ENCODE peak calls at places on chromosomes 16 and 17, in seven cellular contexts. R is pancreas, T is Peyer's patch, B is GM23248, G is RWPE1, F is mesenchymal stem cell, Z is adrenal gland. U is an unnamed sample.

GRCh38 chr16:50102046-50102756 is 36.4 kb downstream of the HEATR3 start:
- DNase-seq in R (no peak), T (no peak), B (peak; percentile 88), G (peak; percentile 36), F (peak; percentile 62), Z (no peak), U (no peak)

GRCh38 chr17:80790021-80790765 is 201.4 kb upstream of the CHMP6 start:
- DNase-seq in R (no peak), T (no peak), B (peak; percentile 5), G (no peak), F (peak; percentile 78), Z (no peak), U (no peak)

GRCh38 chr17:66817750-66818149 is 17.2 kb upstream of the CACNG5 start:
- DNase-seq in R (no peak), T (no peak), B (no peak), G (no peak), F (no peak), Z (no peak), U (no peak)

GRCh38 chr16:11133344-11133921 is 122.6 kb downstream of the SOCS1 start:
- DNase-seq in R (peak; percentile 79), T (peak; percentile 83), B (peak; percentile 99), G (peak; percentile 92), F (peak; percentile 96), Z (peak; percentile 92), U (peak; percentile 79)

GRCh38 chr16:10122546-10122945 is 59.7 kb downstream of the GRIN2A start:
- DNase-seq in R (no peak), T (no peak), B (peak; percentile 2), G (peak; percentile 12), F (peak; percentile 10), Z (no peak), U (no peak)

GRCh38 chr17:83062011-83062817 is 17.2 kb upstream of the METRNL start:
- DNase-seq in R (peak; percentile 10), T (peak; percentile 37), B (no peak), G (no peak), F (no peak), Z (no peak), U (no peak)

GRCh38 chr17:57874434-57875108 is 24.7 kb upstream of the MRPS23 start:
- DNase-seq in R (peak; percentile 51), T (peak; percentile 61), B (peak; percentile 98), G (no peak), F (peak; percentile 97), Z (peak; percentile 60), U (no peak)

GRCh38 chr17:29667969-29668368 is 45.3 kb upstream of the CORO6 start:
- DNase-seq in R (no peak), T (no peak), B (no peak), G (no peak), F (no peak), Z (no peak), U (no peak)

GRCh38 chr16:85206472-85207356 is 94.4 kb upstream of the CIBAR2 start:
- DNase-seq in R (peak; percentile 63), T (peak; percentile 59), B (peak; percentile 51), G (no peak), F (peak; percentile 86), Z (peak; percentile 62), U (peak; percentile 38)

GRCh38 chr16:68563631-68564366 is 24.7 kb downstream of the ZFP90 start:
- DNase-seq in R (no peak), T (no peak), B (peak; percentile 7), G (no peak), F (peak; percentile 5), Z (no peak), U (no peak)

GRCh38 chr17:45771473-45771959 is 12.6 kb upstream of the CRHR1 start:
- DNase-seq in R (no peak), T (no peak), B (no peak), G (no peak), F (no peak), Z (no peak), U (no peak)

GRCh38 chr17:72151565-72152391 is 31.0 kb downstream of the SOX9 start:
- DNase-seq in R (peak; percentile 60), T (no peak), B (peak; percentile 84), G (peak; percentile 54), F (peak; percentile 66), Z (peak; percentile 88), U (peak; percentile 85)

GRCh38 chr17:63497708-63498483 is 21.0 kb downstream of the ACE start:
- DNase-seq in R (no peak), T (no peak), B (no peak), G (no peak), F (peak; percentile 19), Z (no peak), U (no peak)

GRCh38 chr16:4612977-4613635 is 1.6 kb downstream of the UBALD1 start:
- DNase-seq in R (no peak), T (no peak), B (peak; percentile 36), G (peak; percentile 34), F (peak; percentile 14), Z (no peak), U (no peak)

GRCh38 chr17:66369830-66370229 is 67.4 kb downstream of the PRKCA start:
- DNase-seq in R (no peak), T (no peak), B (no peak), G (no peak), F (no peak), Z (no peak), U (no peak)

GRCh38 chr16:69301861-69302260 is 9.3 kb upstream of the VPS4A start:
- DNase-seq in R (no peak), T (no peak), B (no peak), G (no peak), F (no peak), Z (no peak), U (no peak)

GRCh38 chr16:66476328-66477027 is 49.4 kb downstream of the BEAN1 start:
- DNase-seq in R (no peak), T (peak; percentile 65), B (peak; percentile 27), G (no peak), F (peak; percentile 1), Z (no peak), U (no peak)

GRCh38 chr16:85586360-85587145 is 26.6 kb upstream of the GSE1 start:
- DNase-seq in R (no peak), T (no peak), B (peak; percentile 37), G (no peak), F (no peak), Z (no peak), U (no peak)

GRCh38 chr17:19768046-19768782 is 20.1 kb upstream of the ALDH3A1 start:
- DNase-seq in R (no peak), T (no peak), B (no peak), G (no peak), F (no peak), Z (no peak), U (no peak)

GRCh38 chr17:44655983-44656700 is at the start of gene MEIOC:
- DNase-seq in R (no peak), T (no peak), B (peak; percentile 17), G (peak; percentile 55), F (no peak), Z (no peak), U (no peak)

GRCh38 chr17:2050246-2050866 is 4.5 kb upstream of the HIC1 start:
- DNase-seq in R (peak; percentile 67), T (peak; percentile 79), B (peak; percentile 85), G (peak; percentile 71), F (peak; percentile 78), Z (peak; percentile 78), U (peak; percentile 62)

GRCh38 chr16:23607740-23608139 is 11.6 kb upstream of the NDUFAB1 start:
- DNase-seq in R (no peak), T (no peak), B (peak; percentile 58), G (no peak), F (no peak), Z (no peak), U (no peak)
- H3K27ac ChIP-seq in R (no peak overlapping the region), T (no peak overlapping the region), B (peak overlapping the region; percentile 45), G (no peak overlapping the region), F (peak overlapping the region; percentile 21), Z (no peak overlapping the region), U (no peak overlapping the region)

DNA sequence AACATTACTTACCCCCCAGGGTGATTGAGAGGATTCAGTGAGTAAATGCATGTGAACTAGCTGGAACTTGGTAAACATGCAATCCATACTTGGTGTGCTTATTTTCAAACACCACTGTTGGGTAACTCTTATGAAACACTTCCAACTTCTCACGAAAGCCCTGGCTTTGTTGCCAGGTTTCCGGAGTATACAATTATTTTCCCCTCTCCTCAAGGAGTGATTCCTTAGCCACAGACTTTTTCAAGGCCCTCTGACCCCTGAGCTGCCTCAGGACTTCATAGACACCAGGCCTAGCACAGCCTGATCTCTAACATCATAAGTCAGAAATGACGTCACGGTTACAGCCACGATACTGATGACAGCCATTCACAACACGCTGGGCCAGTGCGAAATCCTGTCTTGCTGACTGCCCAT is 27.6 kb downstream of the HSD17B2 start:
- DNase-seq in R (no peak), T (no peak), B (peak; percentile 80), G (no peak), F (peak; percentile 95), Z (no peak), U (no peak)
- H3K27ac ChIP-seq in R (no peak overlapping the region), T (no peak overlapping the region), B (peak overlapping the region; percentile 69), G (no peak overlapping the region), F (no peak overlapping the region), Z (no peak overlapping the region), U (no peak overlapping the region)

DNA sequence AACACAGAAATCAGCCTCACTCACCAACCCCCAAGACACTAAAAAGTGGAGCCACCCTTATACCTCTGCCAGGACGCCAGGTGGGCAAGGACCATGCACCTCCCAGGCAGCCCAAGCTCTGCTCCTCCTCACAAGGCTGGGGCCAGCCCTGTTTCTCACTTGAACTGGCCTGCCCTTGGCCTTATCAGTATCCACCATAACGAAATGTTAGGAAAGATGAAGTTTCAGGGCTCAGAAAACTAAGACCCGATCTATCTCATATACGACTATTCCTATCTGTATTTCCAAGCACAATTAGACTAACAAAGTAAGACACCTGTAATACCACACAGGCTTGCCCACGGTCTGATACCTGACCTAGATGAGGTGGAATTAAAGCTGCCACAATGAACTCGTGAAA is 6.9 kb downstream of the FBXO31 start:
- DNase-seq in R (no peak), T (no peak), B (no peak), G (no peak), F (no peak), Z (no peak), U (no peak)
- H3K27ac ChIP-seq in R (no peak overlapping the region), T (no peak overlapping the region), B (peak overlapping the region; percentile 61), G (peak overlapping the region; percentile 96), F (no peak overlapping the region), Z (peak overlapping the region; percentile 69), U (no peak overlapping the region)

GRCh38 chr17:7841309-7841621 is 7.2 kb downstream of the KDM6B start:
- DNase-seq in R (no peak), T (no peak), B (no peak), G (no peak), F (no peak), Z (no peak), U (no peak)

GRCh38 chr17:7840875-7841274 is 6.9 kb downstream of the KDM6B start:
- DNase-seq in R (no peak), T (no peak), B (no peak), G (no peak), F (no peak), Z (no peak), U (no peak)

GRCh38 chr17:7842950-7843535 is 9.0 kb downstream of the KDM6B start:
- DNase-seq in R (peak; percentile 80), T (peak; percentile 87), B (peak; percentile 97), G (no peak), F (peak; percentile 97), Z (peak; percentile 85), U (peak; percentile 55)

GRCh38 chr17:7842380-7842949 is 8.4 kb downstream of the KDM6B start:
- DNase-seq in R (peak; percentile 83), T (peak; percentile 89), B (peak; percentile 94), G (no peak), F (peak; percentile 98), Z (peak; percentile 87), U (peak; percentile 41)

GRCh38 chr17:7841622-7842379 is 7.8 kb downstream of the KDM6B start:
- DNase-seq in R (peak; percentile 89), T (peak; percentile 94), B (peak; percentile 97), G (peak; percentile 84), F (peak; percentile 96), Z (peak; percentile 96), U (peak; percentile 83)
- H3K27ac ChIP-seq in R (peak overlapping the region; percentile 96), T (peak overlapping the region; percentile 100), B (peak overlapping the region; percentile 99), G (peak overlapping the region; percentile 94), F (peak overlapping the region; percentile 98), Z (peak overlapping the region; percentile 98), U (peak overlapping the region; percentile 98)

GRCh38 chr16:59039066-59039465 is 304.9 kb upstream of the GOT2 start:
- DNase-seq in R (no peak), T (no peak), B (no peak), G (no peak), F (no peak), Z (no peak), U (no peak)
- H3K27ac ChIP-seq in R (no peak overlapping the region), T (no peak overlapping the region), B (no peak overlapping the region), G (no peak overlapping the region), F (no peak overlapping the region), Z (no peak overlapping the region), U (no peak overlapping the region)